ENCODE peak calls at places on chromosomes 6 and 20, in six cellular contexts. One of them, this sample, is unnamed.

GRCh38 chr20:64161595-64162238 is 2.5 kb upstream of the MYT1 start:
- DNase-seq in activated CD4-positive, alpha-beta T cell treated with anti-CD3 and anti-CD28 coated beads, Interleukin-2, amount 10 ng/mL, durations not matched to agents 7 days and 5 days: peak
- DNase-seq in stimulated activated CD8-positive, alpha-beta memory T cell treated with anti-CD3 and anti-CD28 coated beads, Interleukin-15, amount 100 ng/mL, for 24 hours: no peak
- DNase-seq in T-helper 2 cell: no peak
- DNase-seq in DMS153: peak
- DNase-seq in heart left ventricle: peak
- DNase-seq in this sample: peak

GRCh38 chr20:57478176-57478575 is 46.8 kb downstream of the CTCFL start:
- DNase-seq in activated CD4-positive, alpha-beta T cell treated with anti-CD3 and anti-CD28 coated beads, Interleukin-2, amount 10 ng/mL, durations not matched to agents 7 days and 5 days: no peak
- DNase-seq in stimulated activated CD8-positive, alpha-beta memory T cell treated with anti-CD3 and anti-CD28 coated beads, Interleukin-15, amount 100 ng/mL, for 24 hours: no peak
- DNase-seq in T-helper 2 cell: no peak
- DNase-seq in DMS153: no peak
- DNase-seq in heart left ventricle: no peak
- DNase-seq in this sample: no peak

GRCh38 chr6:149891259-149891658 is 6.7 kb downstream of the RAET1E start:
- DNase-seq in activated CD4-positive, alpha-beta T cell treated with anti-CD3 and anti-CD28 coated beads, Interleukin-2, amount 10 ng/mL, durations not matched to agents 7 days and 5 days: no peak
- DNase-seq in stimulated activated CD8-positive, alpha-beta memory T cell treated with anti-CD3 and anti-CD28 coated beads, Interleukin-15, amount 100 ng/mL, for 24 hours: no peak
- DNase-seq in T-helper 2 cell: no peak
- DNase-seq in DMS153: no peak
- DNase-seq in heart left ventricle: no peak
- DNase-seq in this sample: no peak

GRCh38 chr6:24868765-24869164 is 67.0 kb downstream of the RIPOR2 start:
- DNase-seq in activated CD4-positive, alpha-beta T cell treated with anti-CD3 and anti-CD28 coated beads, Interleukin-2, amount 10 ng/mL, durations not matched to agents 7 days and 5 days: no peak
- DNase-seq in stimulated activated CD8-positive, alpha-beta memory T cell treated with anti-CD3 and anti-CD28 coated beads, Interleukin-15, amount 100 ng/mL, for 24 hours: no peak
- DNase-seq in T-helper 2 cell: no peak
- DNase-seq in DMS153: no peak
- DNase-seq in heart left ventricle: no peak
- DNase-seq in this sample: no peak

GRCh38 chr6:1670711-1671462 is 61.2 kb downstream of the FOXC1 start:
- DNase-seq in activated CD4-positive, alpha-beta T cell treated with anti-CD3 and anti-CD28 coated beads, Interleukin-2, amount 10 ng/mL, durations not matched to agents 7 days and 5 days: no peak
- DNase-seq in stimulated activated CD8-positive, alpha-beta memory T cell treated with anti-CD3 and anti-CD28 coated beads, Interleukin-15, amount 100 ng/mL, for 24 hours: no peak
- DNase-seq in T-helper 2 cell: no peak
- DNase-seq in DMS153: no peak
- DNase-seq in heart left ventricle: no peak
- DNase-seq in this sample: no peak

GRCh38 chr6:122565708-122566107 is 44.5 kb upstream of the PKIB start:
- DNase-seq in activated CD4-positive, alpha-beta T cell treated with anti-CD3 and anti-CD28 coated beads, Interleukin-2, amount 10 ng/mL, durations not matched to agents 7 days and 5 days: no peak
- DNase-seq in stimulated activated CD8-positive, alpha-beta memory T cell treated with anti-CD3 and anti-CD28 coated beads, Interleukin-15, amount 100 ng/mL, for 24 hours: no peak
- DNase-seq in T-helper 2 cell: no peak
- DNase-seq in DMS153: no peak
- DNase-seq in heart left ventricle: no peak
- DNase-seq in this sample: no peak

GRCh38 chr20:51749674-51750036 is 18.5 kb downstream of the ATP9A start:
- DNase-seq in activated CD4-positive, alpha-beta T cell treated with anti-CD3 and anti-CD28 coated beads, Interleukin-2, amount 10 ng/mL, durations not matched to agents 7 days and 5 days: no peak
- DNase-seq in stimulated activated CD8-positive, alpha-beta memory T cell treated with anti-CD3 and anti-CD28 coated beads, Interleukin-15, amount 100 ng/mL, for 24 hours: no peak
- DNase-seq in T-helper 2 cell: no peak
- DNase-seq in DMS153: no peak
- DNase-seq in heart left ventricle: no peak
- DNase-seq in this sample: no peak

GRCh38 chr6:49332781-49333180 is 130.3 kb downstream of the MMUT start:
- DNase-seq in activated CD4-positive, alpha-beta T cell treated with anti-CD3 and anti-CD28 coated beads, Interleukin-2, amount 10 ng/mL, durations not matched to agents 7 days and 5 days: no peak
- DNase-seq in stimulated activated CD8-positive, alpha-beta memory T cell treated with anti-CD3 and anti-CD28 coated beads, Interleukin-15, amount 100 ng/mL, for 24 hours: no peak
- DNase-seq in T-helper 2 cell: no peak
- DNase-seq in DMS153: no peak
- DNase-seq in heart left ventricle: no peak
- DNase-seq in this sample: no peak

GRCh38 chr6:2081155-2082138 is 164.0 kb downstream of the GMDS start:
- DNase-seq in activated CD4-positive, alpha-beta T cell treated with anti-CD3 and anti-CD28 coated beads, Interleukin-2, amount 10 ng/mL, durations not matched to agents 7 days and 5 days: peak
- DNase-seq in stimulated activated CD8-positive, alpha-beta memory T cell treated with anti-CD3 and anti-CD28 coated beads, Interleukin-15, amount 100 ng/mL, for 24 hours: no peak
- DNase-seq in T-helper 2 cell: no peak
- DNase-seq in DMS153: no peak
- DNase-seq in heart left ventricle: no peak
- DNase-seq in this sample: peak

GRCh38 chr6:88166901-88167624 is 916 bp upstream of the CNR1 start:
- DNase-seq in activated CD4-positive, alpha-beta T cell treated with anti-CD3 and anti-CD28 coated beads, Interleukin-2, amount 10 ng/mL, durations not matched to agents 7 days and 5 days: no peak
- DNase-seq in stimulated activated CD8-positive, alpha-beta memory T cell treated with anti-CD3 and anti-CD28 coated beads, Interleukin-15, amount 100 ng/mL, for 24 hours: no peak
- DNase-seq in T-helper 2 cell: no peak
- DNase-seq in DMS153: no peak
- DNase-seq in heart left ventricle: no peak
- DNase-seq in this sample: no peak

GRCh38 chr6:45433533-45434400 is 56.0 kb upstream of the SUPT3H start:
- DNase-seq in activated CD4-positive, alpha-beta T cell treated with anti-CD3 and anti-CD28 coated beads, Interleukin-2, amount 10 ng/mL, durations not matched to agents 7 days and 5 days: no peak
- DNase-seq in stimulated activated CD8-positive, alpha-beta memory T cell treated with anti-CD3 and anti-CD28 coated beads, Interleukin-15, amount 100 ng/mL, for 24 hours: no peak
- DNase-seq in T-helper 2 cell: peak
- DNase-seq in DMS153: no peak
- DNase-seq in heart left ventricle: no peak
- DNase-seq in this sample: no peak

GRCh38 chr6:163827157-163827556 is 412.6 kb downstream of the QKI start:
- DNase-seq in activated CD4-positive, alpha-beta T cell treated with anti-CD3 and anti-CD28 coated beads, Interleukin-2, amount 10 ng/mL, durations not matched to agents 7 days and 5 days: no peak
- DNase-seq in stimulated activated CD8-positive, alpha-beta memory T cell treated with anti-CD3 and anti-CD28 coated beads, Interleukin-15, amount 100 ng/mL, for 24 hours: no peak
- DNase-seq in T-helper 2 cell: no peak
- DNase-seq in DMS153: no peak
- DNase-seq in heart left ventricle: no peak
- DNase-seq in this sample: no peak

GRCh38 chr6:125132058-125132457 is 21.5 kb upstream of the TPD52L1 start:
- DNase-seq in activated CD4-positive, alpha-beta T cell treated with anti-CD3 and anti-CD28 coated beads, Interleukin-2, amount 10 ng/mL, durations not matched to agents 7 days and 5 days: no peak
- DNase-seq in stimulated activated CD8-positive, alpha-beta memory T cell treated with anti-CD3 and anti-CD28 coated beads, Interleukin-15, amount 100 ng/mL, for 24 hours: no peak
- DNase-seq in T-helper 2 cell: no peak
- DNase-seq in DMS153: no peak
- DNase-seq in heart left ventricle: no peak
- DNase-seq in this sample: no peak

GRCh38 chr6:106939208-106939607 is 35.3 kb downstream of the CD24 start:
- DNase-seq in activated CD4-positive, alpha-beta T cell treated with anti-CD3 and anti-CD28 coated beads, Interleukin-2, amount 10 ng/mL, durations not matched to agents 7 days and 5 days: no peak
- DNase-seq in stimulated activated CD8-positive, alpha-beta memory T cell treated with anti-CD3 and anti-CD28 coated beads, Interleukin-15, amount 100 ng/mL, for 24 hours: no peak
- DNase-seq in T-helper 2 cell: no peak
- DNase-seq in DMS153: peak
- DNase-seq in heart left ventricle: no peak
- DNase-seq in this sample: no peak

GRCh38 chr6:3966426-3966825 is 112.5 kb downstream of the FAM217A start:
- DNase-seq in activated CD4-positive, alpha-beta T cell treated with anti-CD3 and anti-CD28 coated beads, Interleukin-2, amount 10 ng/mL, durations not matched to agents 7 days and 5 days: no peak
- DNase-seq in stimulated activated CD8-positive, alpha-beta memory T cell treated with anti-CD3 and anti-CD28 coated beads, Interleukin-15, amount 100 ng/mL, for 24 hours: no peak
- DNase-seq in T-helper 2 cell: no peak
- DNase-seq in DMS153: no peak
- DNase-seq in heart left ventricle: no peak
- DNase-seq in this sample: no peak

GRCh38 chr20:32780749-32781402 is 18.7 kb downstream of the DNMT3B start:
- DNase-seq in activated CD4-positive, alpha-beta T cell treated with anti-CD3 and anti-CD28 coated beads, Interleukin-2, amount 10 ng/mL, durations not matched to agents 7 days and 5 days: no peak
- DNase-seq in stimulated activated CD8-positive, alpha-beta memory T cell treated with anti-CD3 and anti-CD28 coated beads, Interleukin-15, amount 100 ng/mL, for 24 hours: no peak
- DNase-seq in T-helper 2 cell: no peak
- DNase-seq in DMS153: peak
- DNase-seq in heart left ventricle: no peak
- DNase-seq in this sample: no peak

GRCh38 chr6:166767191-166767590 is 140.1 kb upstream of the RPS6KA2 start:
- DNase-seq in activated CD4-positive, alpha-beta T cell treated with anti-CD3 and anti-CD28 coated beads, Interleukin-2, amount 10 ng/mL, durations not matched to agents 7 days and 5 days: no peak
- DNase-seq in stimulated activated CD8-positive, alpha-beta memory T cell treated with anti-CD3 and anti-CD28 coated beads, Interleukin-15, amount 100 ng/mL, for 24 hours: no peak
- DNase-seq in T-helper 2 cell: no peak
- DNase-seq in DMS153: no peak
- DNase-seq in heart left ventricle: no peak
- DNase-seq in this sample: no peak

GRCh38 chr20:50399003-50399916 is 110.9 kb upstream of the PTPN1 start:
- DNase-seq in activated CD4-positive, alpha-beta T cell treated with anti-CD3 and anti-CD28 coated beads, Interleukin-2, amount 10 ng/mL, durations not matched to agents 7 days and 5 days: no peak
- DNase-seq in stimulated activated CD8-positive, alpha-beta memory T cell treated with anti-CD3 and anti-CD28 coated beads, Interleukin-15, amount 100 ng/mL, for 24 hours: no peak
- DNase-seq in T-helper 2 cell: no peak
- DNase-seq in DMS153: no peak
- DNase-seq in heart left ventricle: peak
- DNase-seq in this sample: no peak

GRCh38 chr6:18053071-18053475 is 65.6 kb upstream of the KIF13A start:
- DNase-seq in activated CD4-positive, alpha-beta T cell treated with anti-CD3 and anti-CD28 coated beads, Interleukin-2, amount 10 ng/mL, durations not matched to agents 7 days and 5 days: no peak
- DNase-seq in stimulated activated CD8-positive, alpha-beta memory T cell treated with anti-CD3 and anti-CD28 coated beads, Interleukin-15, amount 100 ng/mL, for 24 hours: no peak
- DNase-seq in T-helper 2 cell: no peak
- DNase-seq in DMS153: no peak
- DNase-seq in heart left ventricle: no peak
- DNase-seq in this sample: no peak

This sample was measured in immature natural killer cell.